ENCODE peak calls at places on chromosomes 1 and 21, in seven cellular contexts. W is A673; G is Caki2; Q is midbrain; J is cardiac muscle cell; X is IMR-90; P is activated CD8-positive, alpha-beta memory T cell treated with anti-CD3 and anti-CD28 coated beads, Interleukin-2, amount 50 U/mL, for 4 hours. E is an unnamed sample.

GRCh38 chr1:204255225-204255624 is 41.4 kb upstream of the GOLT1A start:
- DNase-seq in W (peak), G (no peak), P (no peak), J (no peak), X (no peak), Q (no peak), E (no peak)

GRCh38 chr1:145936247-145936646 is 9.0 kb upstream of the RBM8A start:
- DNase-seq in J (no peak), G (no peak), W (no peak), Q (no peak), P (no peak), X (no peak), E (no peak)

GRCh38 chr1:89262643-89263042 is 10.0 kb downstream of the GBP5 start:
- DNase-seq in P (no peak), Q (no peak), J (no peak), X (peak), G (no peak), W (peak), E (no peak)

GRCh38 chr1:233629305-233629935 is 15.5 kb downstream of the KCNK1 start:
- DNase-seq in W (no peak), Q (no peak), G (no peak), P (no peak), J (no peak), X (no peak), E (no peak)

GRCh38 chr1:101438359-101438758 is 201.5 kb downstream of the S1PR1 start:
- DNase-seq in W (no peak), Q (no peak), G (no peak), J (peak), P (no peak), X (peak), E (no peak)

GRCh38 chr1:229058111-229058551 is 212.8 kb upstream of the RAB4A start:
- DNase-seq in X (no peak), J (no peak), G (no peak), P (peak), W (no peak), Q (no peak), E (peak)

GRCh38 chr1:173048629-173049326 is 2.0 kb downstream of the TNFSF18 start:
- DNase-seq in W (no peak), X (peak), Q (no peak), P (no peak), J (no peak), G (peak), E (no peak)

GRCh38 chr1:43009274-43009673 is 50.6 kb upstream of the SLC2A1 start:
- DNase-seq in P (no peak), W (peak), Q (no peak), X (no peak), J (no peak), G (no peak), E (no peak)

GRCh38 chr21:41557884-41558283 is 49.9 kb upstream of the TMPRSS2 start:
- DNase-seq in X (no peak), G (no peak), W (no peak), P (no peak), J (no peak), Q (no peak), E (no peak)

GRCh38 chr1:244640917-244641316 is 12.0 kb upstream of the DESI2 start:
- DNase-seq in X (no peak), G (no peak), W (no peak), Q (no peak), P (no peak), J (no peak), E (no peak)

GRCh38 chr1:4801192-4801924 is 146.9 kb downstream of the AJAP1 start:
- DNase-seq in J (no peak), P (no peak), Q (peak), W (no peak), G (no peak), X (no peak), E (no peak)

GRCh38 chr1:223508819-223509218 is 115.6 kb downstream of the CCDC185 start:
- DNase-seq in W (no peak), Q (no peak), X (no peak), J (no peak), G (no peak), P (no peak), E (no peak)

GRCh38 chr1:175124842-175125241 is 57.2 kb downstream of the TNN start:
- DNase-seq in G (no peak), X (no peak), W (no peak), P (no peak), J (no peak), Q (no peak), E (no peak)

GRCh38 chr1:187091666-187092065 is 262.9 kb downstream of the PLA2G4A start:
- DNase-seq in Q (no peak), P (no peak), W (no peak), J (no peak), G (peak), X (peak), E (no peak)

GRCh38 chr21:25934130-25934529 is 199.4 kb downstream of the GABPA start:
- DNase-seq in P (no peak), Q (no peak), G (no peak), W (no peak), J (no peak), X (peak), E (no peak)

GRCh38 chr21:40471103-40471502 is 375.9 kb downstream of the DSCAM start:
- DNase-seq in G (peak), X (no peak), J (no peak), Q (no peak), P (no peak), W (no peak), E (no peak)

GRCh38 chr1:32406629-32407111 is 12.4 kb upstream of the BSDC1 start:
- DNase-seq in G (peak), P (no peak), J (no peak), Q (no peak), X (no peak), W (no peak), E (no peak)

GRCh38 chr21:46619846-46620245 is 15.0 kb upstream of the S100B start:
- DNase-seq in P (no peak), Q (no peak), J (no peak), G (no peak), W (no peak), X (peak), E (no peak)

GRCh38 chr1:198259336-198260109 is 102.7 kb downstream of the NEK7 start:
- DNase-seq in P (no peak), Q (no peak), G (no peak), X (no peak), J (no peak), W (no peak), E (no peak)

GRCh38 chr1:51878616-51879336 is at the start of gene NRDC:
- DNase-seq in W (peak), P (peak), J (peak), G (peak), X (peak), Q (peak), E (peak)

GRCh38 chr1:39199593-39199992 is 4.9 kb upstream of the MACF1 start:
- DNase-seq in P (no peak), J (no peak), W (no peak), Q (peak), G (no peak), X (no peak), E (no peak)

GRCh38 chr1:172383541-172383940 is 36.9 kb upstream of the C1orf105 start:
- DNase-seq in X (peak), Q (no peak), G (peak), W (peak), P (no peak), J (peak), E (no peak)

GRCh38 chr21:45455321-45456013 is 50.5 kb downstream of the COL18A1 start:
- DNase-seq in P (no peak), X (peak), W (no peak), Q (peak), G (peak), J (no peak), E (no peak)

GRCh38 chr1:205495237-205495823 is 9.1 kb upstream of the CDK18 start:
- DNase-seq in J (peak), X (no peak), Q (no peak), G (no peak), W (peak), P (no peak), E (no peak)

GRCh38 chr1:222970040-222970439 is 155.2 kb downstream of the DISP1 start:
- DNase-seq in G (no peak), Q (no peak), P (no peak), J (no peak), W (peak), X (no peak), E (no peak)

GRCh38 chr1:162878000-162878596 is 17.1 kb upstream of the CCDC190 start:
- DNase-seq in W (peak), J (peak), X (peak), P (no peak), Q (peak), G (peak), E (no peak)

GRCh38 chr1:8660455-8660854 is 157.0 kb downstream of the RERE start:
- DNase-seq in G (peak), P (no peak), X (peak), J (peak), W (peak), Q (no peak), E (no peak)

GRCh38 chr1:51348147-51348527 is 17.8 kb upstream of the TTC39A start:
- DNase-seq in J (no peak), G (no peak), W (no peak), Q (no peak), X (no peak), P (no peak), E (no peak)

GRCh38 chr1:33347650-33347992 is 26.7 kb upstream of the A3GALT2 start:
- DNase-seq in X (peak), G (no peak), P (no peak), W (no peak), Q (no peak), J (no peak), E (no peak)

GRCh38 chr1:25622526-25622925 is 5.9 kb downstream of the MAN1C1 start:
- DNase-seq in W (no peak), Q (no peak), J (no peak), P (peak), G (no peak), X (no peak), E (no peak)

GRCh38 chr1:178051071-178051470 is 42.8 kb upstream of the RASAL2 start:
- DNase-seq in P (no peak), Q (no peak), G (no peak), W (peak), J (no peak), X (no peak), E (no peak)

GRCh38 chr1:89563957-89564604 is 39.5 kb downstream of the LRRC8B start:
- DNase-seq in W (no peak), X (no peak), G (no peak), P (no peak), Q (no peak), J (no peak), E (no peak)

GRCh38 chr1:17630048-17630830 is 90.7 kb downstream of the ARHGEF10L start:
- DNase-seq in X (no peak), G (no peak), J (no peak), P (no peak), W (no peak), Q (peak), E (no peak)

GRCh38 chr1:89953072-89953626 is 41.8 kb upstream of the ZNF326 start:
- DNase-seq in J (peak), Q (no peak), G (peak), W (peak), X (peak), P (peak), E (no peak)

GRCh38 chr1:232891116-232891515 is 59.3 kb upstream of the NTPCR start:
- DNase-seq in W (no peak), P (no peak), X (peak), J (no peak), Q (no peak), G (no peak), E (no peak)

GRCh38 chr1:35184495-35185199 is 8.3 kb downstream of the SFPQ start:
- DNase-seq in G (no peak), Q (no peak), J (no peak), X (no peak), P (no peak), W (no peak), E (no peak)

GRCh38 chr1:160664573-160665051 is 17.8 kb upstream of the SLAMF1 start:
- DNase-seq in Q (no peak), J (no peak), G (no peak), X (no peak), W (no peak), P (no peak), E (no peak)